ENCODE peak calls at places on chromosomes 5 and 9, in eight cellular contexts. T is SK-N-SH, S is HCT116, F is K562, N is A549, E is GM12878, W is H1, D is HepG2. U is an unnamed sample. For H3K4me1, the result is how much of the 10 kb centered on the place peaks cover.

GRCh38 chr9:121249563-121249962 is 18.4 kb upstream of the GSN start:
- DNase-seq in T (no peak), S (no peak), F (peak), N (peak), E (peak), W (no peak), D (no peak), U (no peak)

GRCh38 chr9:14563902-14564578 is 129.2 kb downstream of the ZDHHC21 start:
- DNase-seq in T (no peak), S (no peak), F (no peak), N (no peak), E (no peak), W (no peak), D (peak), U (no peak)

GRCh38 chr9:84775056-84775648 is 105.6 kb downstream of the NTRK2 start:
- DNase-seq in T (no peak), S (no peak), F (no peak), N (no peak), E (no peak), W (no peak), D (no peak), U (no peak)

GRCh38 chr9:116395409-116396037 is 241.9 kb downstream of the PAPPA start:
- DNase-seq in T (no peak), S (no peak), F (no peak), N (no peak), E (no peak), W (no peak), D (no peak), U (no peak)

GRCh38 chr9:893843-894420 is 52.4 kb downstream of the DMRT1 start:
- DNase-seq in T (peak), S (peak), F (peak), N (peak), E (peak), W (peak), D (peak), U (peak)

GRCh38 chr5:156314416-156314815 is 12.5 kb upstream of the SGCD start:
- DNase-seq in T (no peak), S (no peak), F (no peak), N (no peak), E (no peak), W (no peak), D (no peak), U (no peak)

GRCh38 chr5:131627466-131627865 is 7.6 kb downstream of the RAPGEF6 start:
- DNase-seq in T (no peak), S (no peak), F (no peak), N (no peak), E (no peak), W (no peak), D (no peak), U (no peak)

GRCh38 chr9:22124263-22125011 is 115.3 kb upstream of the CDKN2B start:
- DNase-seq in T (no peak), S (no peak), F (no peak), N (peak), E (no peak), W (no peak), D (no peak), U (peak)

GRCh38 chr9:128860937-128861336 is 20.8 kb downstream of the KYAT1 start:
- DNase-seq in T (no peak), S (no peak), F (no peak), N (no peak), E (no peak), W (no peak), D (no peak), U (no peak)

DNA sequence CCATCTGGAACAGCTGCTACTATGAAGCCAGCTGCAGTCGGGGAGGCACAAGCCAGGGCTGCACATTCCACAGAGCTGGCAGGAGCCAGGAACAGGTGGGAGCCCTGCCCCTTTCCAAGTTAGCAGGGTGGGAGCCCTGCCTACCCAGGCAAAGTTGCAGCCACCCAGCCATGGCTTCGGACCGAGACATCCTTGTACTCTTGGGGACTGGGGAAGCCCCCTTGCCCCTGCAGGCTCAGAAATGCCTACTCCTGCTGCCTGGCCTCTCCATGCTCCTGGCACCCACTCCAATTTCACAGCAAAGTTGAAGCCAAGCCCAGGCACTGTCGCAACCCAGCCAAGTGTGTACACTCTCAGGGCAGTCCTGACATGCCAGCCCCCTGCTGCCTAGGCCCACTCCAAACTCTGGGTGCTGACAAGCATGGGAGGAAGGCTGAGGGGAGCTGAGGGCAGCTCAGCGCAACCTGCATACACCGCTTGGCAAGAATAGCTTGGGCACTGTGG is 165.1 kb downstream of the RNF180 start:
- DNase-seq in T (no peak), S (no peak), F (no peak), N (no peak), E (no peak), W (no peak), D (no peak), U (no peak)
- TF ChIP-seq MAX in T (no peak), S (no peak), F (no peak), N (no peak), E (no peak), W (no peak), D (no peak), U (no peak)

GRCh38 chr5:151615431-151615830 is 24.3 kb upstream of the FAT2 start:
- DNase-seq in T (no peak), S (no peak), F (no peak), N (no peak), E (no peak), W (no peak), D (no peak), U (no peak)

GRCh38 chr5:151619812-151620462 is 28.8 kb upstream of the FAT2 start:
- DNase-seq in T (no peak), S (no peak), F (no peak), N (no peak), E (no peak), W (peak), D (no peak), U (no peak)

GRCh38 chr5:151618907-151619306 is 27.8 kb upstream of the FAT2 start:
- DNase-seq in T (no peak), S (peak), F (no peak), N (no peak), E (no peak), W (no peak), D (peak), U (no peak)

GRCh38 chr5:151617841-151618710 is 26.9 kb upstream of the FAT2 start:
- DNase-seq in T (no peak), S (peak), F (no peak), N (peak), E (no peak), W (no peak), D (peak), U (no peak)

DNA sequence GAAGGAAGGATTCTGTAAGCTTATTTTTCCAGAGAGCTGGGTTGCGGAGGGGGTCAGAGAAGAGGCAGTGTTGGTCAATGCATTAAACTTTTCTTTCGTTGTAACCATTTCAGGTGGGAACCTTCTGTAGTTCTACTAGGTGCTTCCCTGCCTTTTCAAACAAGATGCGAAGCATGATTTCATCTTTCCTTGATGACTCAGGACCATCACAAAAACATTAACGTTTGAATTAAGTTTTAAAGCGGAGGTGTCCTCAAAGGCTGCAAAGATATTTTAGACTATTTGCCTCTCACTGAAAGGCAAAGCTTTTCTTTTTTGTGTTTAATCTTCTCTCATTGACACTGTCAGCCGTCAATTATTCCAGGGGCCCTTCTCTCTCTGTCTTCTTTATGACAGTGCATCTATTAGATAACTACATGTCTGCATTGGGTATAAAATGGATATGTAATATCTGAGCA is 26.3 kb upstream of the FAT2 start:
- DNase-seq in T (no peak), S (no peak), F (no peak), N (no peak), E (no peak), W (no peak), D (no peak), U (no peak)
- H3K4me1 ChIP-seq in T (under half), S (under half), F (under half), N (under half), E (under half), W (under half), D (under half), U (under half)

GRCh38 chr5:83374547-83374946 is 97.0 kb upstream of the VCAN start:
- DNase-seq in T (no peak), S (no peak), F (no peak), N (no peak), E (no peak), W (no peak), D (no peak), U (no peak)
- TF ChIP-seq MAX in T (no peak), S (no peak), F (no peak), N (no peak), E (no peak), W (no peak), D (no peak), U (no peak)

GRCh38 chr5:171313481-171314206 is 4.6 kb downstream of the TLX3 start:
- DNase-seq in T (no peak), S (no peak), F (no peak), N (no peak), E (no peak), W (no peak), D (no peak), U (no peak)

GRCh38 chr5:171316258-171317121 is 7.4 kb downstream of the TLX3 start:
- DNase-seq in T (no peak), S (no peak), F (no peak), N (no peak), E (no peak), W (no peak), D (no peak), U (peak)

GRCh38 chr5:171315925-171316257 is 6.8 kb downstream of the TLX3 start:
- DNase-seq in T (no peak), S (no peak), F (no peak), N (no peak), E (no peak), W (no peak), D (no peak), U (no peak)

GRCh38 chr5:171315386-171315891 is 6.4 kb downstream of the TLX3 start:
- DNase-seq in T (no peak), S (no peak), F (no peak), N (no peak), E (no peak), W (no peak), D (no peak), U (no peak)

GRCh38 chr5:171314728-171315385 is 5.8 kb downstream of the TLX3 start:
- DNase-seq in T (no peak), S (no peak), F (no peak), N (no peak), E (no peak), W (no peak), D (no peak), U (peak)
- H3K4me1 ChIP-seq in T (under half), S (under half), F (under half), N (under half), E (under half), W (under half), D (under half), U (under half)

DNA sequence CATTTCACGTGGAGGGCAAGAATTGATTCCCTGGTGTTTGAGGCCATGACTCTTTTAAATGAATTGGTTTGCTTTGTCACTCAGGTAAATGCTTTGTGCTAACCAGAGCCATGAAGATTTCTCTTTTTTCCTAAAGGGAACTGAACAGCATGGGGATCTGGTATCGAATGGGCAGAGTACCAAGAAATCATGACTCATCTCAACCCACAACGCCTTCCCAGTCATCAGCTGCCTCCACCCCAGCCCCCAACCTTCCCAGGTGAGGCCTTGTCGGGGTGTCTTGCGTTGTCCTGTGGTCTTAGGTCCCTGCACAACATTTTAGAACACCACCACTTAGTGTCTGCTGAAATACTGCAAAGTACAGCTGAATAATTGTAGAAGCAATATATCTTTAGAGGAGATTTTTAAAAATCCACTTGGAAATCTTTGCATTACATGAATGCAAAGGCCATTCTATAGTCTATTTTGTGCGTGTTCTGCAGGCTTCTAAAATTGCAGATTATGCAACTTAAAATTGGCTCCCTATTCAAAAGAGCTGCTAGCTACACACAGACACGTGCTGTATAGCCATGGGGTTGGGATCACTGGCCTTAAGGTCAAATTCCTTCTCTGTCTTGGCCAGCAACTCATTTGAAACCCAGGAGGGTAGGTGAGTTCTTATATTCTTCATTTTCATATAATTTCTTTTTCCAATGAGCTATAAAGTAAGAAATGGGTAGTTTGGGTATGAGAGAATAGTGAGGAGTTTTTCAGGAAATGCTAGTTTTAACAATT is 69.0 kb downstream of the MVB12B start:
- DNase-seq in T (no peak), S (peak), F (no peak), N (no peak), E (no peak), W (no peak), D (no peak), U (peak)
- TF ChIP-seq MAX in T (no peak), S (no peak), F (no peak), N (no peak), E (no peak), W (no peak), D (no peak), U (no peak)